ENCODE peak calls at places on chromosomes 7 and 10, in ten cellular contexts. Q, P, G, S, N, A, R, H, Y and E are unnamed samples.

GRCh38 chr7:100435401-100436304 is 644 bp downstream of the PPP1R35 start:
- DNase-seq in Q (peak), P (peak), G (peak), S (peak), N (peak), A (peak), R (peak), H (peak), Y (no peak), E (peak)

GRCh38 chr7:55534262-55534915 is 37.9 kb downstream of the VOPP1 start:
- DNase-seq in Q (peak), P (no peak), G (peak), S (peak), N (no peak), A (peak), R (no peak), H (no peak), Y (peak), E (no peak)

GRCh38 chr10:106424981-106425380 is 739.5 kb downstream of the SORCS1 start:
- DNase-seq in Q (no peak), P (no peak), G (no peak), S (no peak), N (no peak), A (no peak), R (no peak), H (no peak), Y (no peak), E (no peak)

GRCh38 chr7:5603193-5604140 is 178.0 kb downstream of the RNF216 start:
- DNase-seq in Q (no peak), P (no peak), G (no peak), S (no peak), N (no peak), A (no peak), R (no peak), H (no peak), Y (no peak), E (no peak)

GRCh38 chr7:45031829-45032228 is 31.8 kb downstream of the CCM2 start:
- DNase-seq in Q (no peak), P (no peak), G (no peak), S (no peak), N (no peak), A (no peak), R (peak), H (peak), Y (no peak), E (peak)

GRCh38 chr10:47262606-47263295 is 37.2 kb upstream of the GDF10 start:
- DNase-seq in Q (no peak), P (no peak), G (no peak), S (peak), N (no peak), A (no peak), R (no peak), H (no peak), Y (no peak), E (no peak)

GRCh38 chr10:5893321-5893720 is 3.3 kb downstream of the FBH1 start:
- DNase-seq in Q (no peak), P (no peak), G (no peak), S (no peak), N (peak), A (no peak), R (no peak), H (no peak), Y (no peak), E (no peak)

GRCh38 chr10:121813211-121813812 is 114.5 kb downstream of the ATE1 start:
- DNase-seq in Q (peak), P (no peak), G (no peak), S (no peak), N (no peak), A (no peak), R (no peak), H (no peak), Y (no peak), E (no peak)

GRCh38 chr7:155009570-155010157 is 6.7 kb upstream of the PAXIP1 start:
- DNase-seq in Q (no peak), P (no peak), G (peak), S (no peak), N (no peak), A (peak), R (no peak), H (peak), Y (no peak), E (peak)

GRCh38 chr10:73806176-73806950 is 5.0 kb downstream of the NDST2 start:
- DNase-seq in Q (no peak), P (no peak), G (no peak), S (no peak), N (no peak), A (no peak), R (no peak), H (no peak), Y (no peak), E (no peak)